ENCODE peak calls at places on chromosomes 4 and X, in nine cellular contexts. E is upper lobe of left lung, B is ovary, V is H1, O is SK-N-SH, F is K562, U is suprapubic skin, M is stomach, P is sigmoid colon. X is an unnamed sample. For H3K27me3, the result is how much of the 10 kb centered on the place peaks cover.

GRCh38 chr4:32748498-32748897 is 2028.3 kb downstream of the PCDH7 start:
- DNase-seq in E (no peak), B (no peak), V (no peak), O (no peak), F (no peak), U (no peak), M (no peak), P (no peak), X (no peak)

GRCh38 chrX:24017674-24018073 is 9.3 kb downstream of the KLHL15 start:
- DNase-seq in E (no peak), B (no peak), V (no peak), O (no peak), F (no peak), U (no peak), M (no peak), P (no peak), X (no peak)

GRCh38 chrX:85244411-85245210 is 820 bp downstream of the ZNF711 start:
- DNase-seq in E (peak), B (no peak), V (no peak), O (peak), F (peak), U (no peak), M (no peak), P (no peak), X (no peak)

GRCh38 chrX:103730147-103730546 is 19.4 kb downstream of the TMEM31 start:
- DNase-seq in E (no peak), B (no peak), V (no peak), O (no peak), F (no peak), U (no peak), M (no peak), P (no peak), X (no peak)

GRCh38 chr4:146179784-146180405 is 4.4 kb downstream of the LSM6 start:
- DNase-seq in E (no peak), B (no peak), V (no peak), O (no peak), F (no peak), U (no peak), M (no peak), P (no peak), X (no peak)

GRCh38 chr4:1603413-1604135 is 80.5 kb downstream of the FAM53A start:
- DNase-seq in E (peak), B (no peak), V (no peak), O (no peak), F (no peak), U (peak), M (no peak), P (peak), X (no peak)

GRCh38 chr4:2083826-2084160 is 24.7 kb downstream of the NAT8L start:
- DNase-seq in E (no peak), B (no peak), V (no peak), O (no peak), F (no peak), U (peak), M (peak), P (peak), X (no peak)

GRCh38 chrX:66076801-66077200 is 36.9 kb upstream of the VSIG4 start:
- DNase-seq in E (no peak), B (no peak), V (no peak), O (no peak), F (no peak), U (no peak), M (no peak), P (no peak), X (no peak)

GRCh38 chr4:89344571-89344970 is 37.0 kb upstream of the GPRIN3 start:
- DNase-seq in E (no peak), B (no peak), V (no peak), O (no peak), F (no peak), U (no peak), M (no peak), P (no peak), X (no peak)

GRCh38 chrX:119502727-119503483 is 34.7 kb downstream of the SLC25A5 start:
- DNase-seq in E (no peak), B (no peak), V (no peak), O (no peak), F (no peak), U (peak), M (peak), P (peak), X (no peak)

GRCh38 chrX:46168254-46168653 is 377.0 kb downstream of the ZNF674 start:
- DNase-seq in E (no peak), B (no peak), V (no peak), O (no peak), F (no peak), U (no peak), M (no peak), P (no peak), X (no peak)

GRCh38 chr4:86359944-86360478 is at the start of gene MAPK10:
- DNase-seq in E (no peak), B (peak), V (peak), O (peak), F (peak), U (peak), M (peak), P (peak), X (no peak)

GRCh38 chrX:31181377-31182038 is 109.7 kb upstream of the FTHL17 start:
- DNase-seq in E (no peak), B (no peak), V (no peak), O (no peak), F (no peak), U (no peak), M (no peak), P (no peak), X (no peak)

GRCh38 chr4:132227349-132228165 is 921.5 kb upstream of the PCDH10 start:
- DNase-seq in E (no peak), B (no peak), V (peak), O (peak), F (peak), U (no peak), M (no peak), P (no peak), X (no peak)

GRCh38 chr4:35835893-35836292 is 408.4 kb downstream of the ARAP2 start:
- DNase-seq in E (no peak), B (no peak), V (no peak), O (no peak), F (no peak), U (no peak), M (no peak), P (no peak), X (no peak)

GRCh38 chrX:41303013-41303412 is 30.9 kb upstream of the DDX3X start:
- DNase-seq in E (no peak), B (no peak), V (no peak), O (no peak), F (no peak), U (no peak), M (no peak), P (no peak), X (no peak)

GRCh38 chrX:48971325-48972213 is at the start of gene KCND1:
- DNase-seq in E (no peak), B (peak), V (peak), O (peak), F (no peak), U (peak), M (peak), P (peak), X (no peak)

GRCh38 chrX:40151211-40152172 is 53.7 kb upstream of the BCOR start:
- DNase-seq in E (peak), B (peak), V (no peak), O (no peak), F (peak), U (no peak), M (peak), P (no peak), X (no peak)

GRCh38 chr4:2101346-2102044 is 42.4 kb downstream of the NAT8L start:
- DNase-seq in E (no peak), B (no peak), V (no peak), O (no peak), F (no peak), U (no peak), M (no peak), P (no peak), X (no peak)

GRCh38 chr4:171334549-171334948 is 478.7 kb upstream of the GALNTL6 start:
- DNase-seq in E (no peak), B (no peak), V (no peak), O (no peak), F (no peak), U (no peak), M (no peak), P (no peak), X (no peak)

GRCh38 chr4:5658992-5659391 is 49.4 kb downstream of the EVC2 start:
- DNase-seq in E (no peak), B (no peak), V (no peak), O (no peak), F (no peak), U (no peak), M (no peak), P (no peak), X (no peak)

GRCh38 chr4:165085946-165086345 is 26.7 kb downstream of the TMEM192 start:
- DNase-seq in E (no peak), B (no peak), V (no peak), O (no peak), F (no peak), U (no peak), M (no peak), P (no peak), X (peak)

DNA sequence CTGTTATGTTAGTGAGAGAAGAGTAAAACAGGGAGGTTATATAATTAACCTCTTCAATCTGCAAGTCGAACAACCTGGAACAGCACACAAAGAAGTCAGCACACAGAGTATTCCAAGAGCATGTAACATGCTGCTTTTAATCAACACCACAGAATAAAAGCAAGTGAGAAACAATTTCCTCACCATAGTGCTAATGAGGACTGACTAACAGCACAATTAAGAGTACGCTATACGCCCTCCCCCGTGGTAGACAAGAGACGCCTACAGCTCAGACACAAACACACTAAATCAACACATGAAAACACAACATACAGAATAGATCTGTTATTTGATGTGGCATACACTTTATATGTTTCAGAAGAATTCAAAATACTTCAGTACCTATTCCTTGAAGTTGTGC is 103.0 kb downstream of the PPP3CA start:
- DNase-seq in E (no peak), B (no peak), V (no peak), O (no peak), F (no peak), U (no peak), M (no peak), P (no peak), X (no peak)
- TF ChIP-seq EP300 in E (no peak), B (no peak), V (no peak), O (no peak), F (no peak), U (no peak), M (no peak), P (no peak), X (no peak)

DNA sequence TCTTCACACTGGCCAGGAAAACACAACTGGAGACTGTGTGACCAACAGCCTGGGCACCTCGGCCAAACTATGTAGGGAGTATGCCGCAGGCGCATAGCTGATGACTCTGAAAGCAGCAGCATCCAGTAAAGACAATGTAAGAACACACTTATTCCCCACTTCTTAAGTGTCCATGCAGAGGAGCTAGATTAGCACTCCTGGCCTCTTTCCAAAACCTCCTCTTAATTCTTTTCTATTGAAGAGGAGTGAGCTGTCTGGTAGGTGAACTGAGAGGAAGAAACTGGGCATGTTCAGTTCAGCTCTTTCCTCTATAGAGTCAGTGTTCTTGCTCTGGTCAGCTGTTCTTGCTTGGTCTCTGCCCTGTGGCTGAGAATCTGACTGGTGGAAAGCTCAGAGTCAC is 21.1 kb downstream of the NMU start:
- DNase-seq in E (no peak), B (no peak), V (no peak), O (peak), F (peak), U (no peak), M (no peak), P (no peak), X (no peak)
- H3K27me3 ChIP-seq in E (under half), B (under half), V (under half), O (under half), F (under half), U (under half), M (under half), P (under half), X (under half)

GRCh38 chr4:81221303-81222081 is 6.5 kb upstream of the PRKG2 start:
- DNase-seq in E (no peak), B (no peak), V (no peak), O (no peak), F (no peak), U (no peak), M (no peak), P (no peak), X (no peak)
- TF ChIP-seq EP300 in E (no peak), B (no peak), V (no peak), O (no peak), F (no peak), U (no peak), M (no peak), P (no peak), X (no peak)

GRCh38 chrX:124030520-124030919 is 69.0 kb downstream of the STAG2 start:
- DNase-seq in E (no peak), B (no peak), V (no peak), O (no peak), F (no peak), U (no peak), M (no peak), P (no peak), X (no peak)

GRCh38 chrX:124033821-124034220 is 72.3 kb downstream of the STAG2 start:
- DNase-seq in E (no peak), B (no peak), V (no peak), O (no peak), F (no peak), U (no peak), M (no peak), P (no peak), X (no peak)

GRCh38 chrX:124035657-124036056 is 74.2 kb downstream of the STAG2 start:
- DNase-seq in E (no peak), B (no peak), V (no peak), O (no peak), F (no peak), U (no peak), M (no peak), P (no peak), X (no peak)
- H3K27me3 ChIP-seq in E (under half), B (under half), V (under half), O (under half), F (under half), U (under half), M (under half), P (under half), X (under half)

GRCh38 chr4:27013012-27013411 is 152.4 kb downstream of the STIM2 start:
- DNase-seq in E (no peak), B (no peak), V (no peak), O (no peak), F (no peak), U (no peak), M (no peak), P (no peak), X (no peak)
- TF ChIP-seq EP300 in E (no peak), B (no peak), V (no peak), O (no peak), F (no peak), U (no peak), M (no peak), P (no peak), X (no peak)

GRCh38 chr4:139115226-139115625 is 61.8 kb downstream of the ELF2 start:
- DNase-seq in E (peak), B (no peak), V (no peak), O (no peak), F (no peak), U (no peak), M (no peak), P (no peak), X (no peak)

GRCh38 chr4:139123910-139124309 is 53.1 kb downstream of the ELF2 start:
- DNase-seq in E (no peak), B (no peak), V (no peak), O (no peak), F (no peak), U (no peak), M (no peak), P (no peak), X (no peak)

GRCh38 chr4:139112650-139113049 is 64.4 kb downstream of the ELF2 start:
- DNase-seq in E (no peak), B (no peak), V (no peak), O (no peak), F (no peak), U (no peak), M (no peak), P (no peak), X (no peak)

DNA sequence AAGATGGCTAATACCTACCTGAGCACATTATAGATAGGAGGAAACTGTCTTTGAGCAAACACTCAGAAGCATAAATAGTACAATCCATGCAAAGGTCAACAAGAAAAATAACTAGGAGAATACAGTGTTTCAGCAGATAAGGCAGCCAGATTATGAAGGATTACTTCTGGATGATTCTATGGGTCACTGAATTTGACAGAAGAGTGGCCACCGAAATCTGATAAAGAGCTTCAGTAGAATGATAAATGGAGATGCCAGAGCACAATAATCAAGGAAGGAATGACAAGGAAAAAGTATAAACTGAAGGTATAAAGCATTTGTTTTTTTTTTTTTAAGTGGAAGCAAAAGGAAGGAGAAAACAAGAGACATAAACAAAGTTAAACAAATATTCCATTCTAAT is 58.7 kb downstream of the ELF2 start:
- DNase-seq in E (no peak), B (no peak), V (no peak), O (no peak), F (no peak), U (no peak), M (no peak), P (no peak), X (no peak)
- H3K27me3 ChIP-seq in E (under half), B (under half), V (under half), O (under half), F (under half), U (under half), M (under half), P (under half), X (under half)

GRCh38 chrX:88146577-88146976 is 600.4 kb upstream of the CPXCR1 start:
- DNase-seq in E (no peak), B (no peak), V (no peak), O (no peak), F (no peak), U (no peak), M (no peak), P (no peak), X (no peak)
- TF ChIP-seq EP300 in E (no peak), B (no peak), V (no peak), O (no peak), F (no peak), U (no peak), M (no peak), P (no peak), X (no peak)

DNA sequence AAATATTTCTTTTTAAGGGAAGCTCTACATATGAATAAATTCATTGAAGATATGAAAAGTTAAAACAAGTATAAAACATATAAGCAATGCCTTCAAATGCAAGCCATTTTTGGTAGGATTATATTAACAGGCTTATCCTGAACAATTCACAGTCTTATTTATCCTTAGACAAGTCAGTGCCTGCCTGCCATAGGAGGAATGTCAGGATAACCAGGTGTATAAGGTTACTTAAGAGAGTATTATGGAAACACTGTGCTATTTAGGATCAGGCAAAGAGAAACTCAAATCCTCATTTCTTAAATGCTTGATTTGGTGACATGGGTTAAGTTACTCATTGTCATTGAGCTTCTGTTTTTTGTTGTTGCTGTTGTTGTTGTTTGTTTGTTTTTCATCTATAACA is 2029.9 kb upstream of the AGA start:
- DNase-seq in E (no peak), B (no peak), V (no peak), O (no peak), F (no peak), U (no peak), M (no peak), P (no peak), X (no peak)
- H3K27me3 ChIP-seq in E (under half), B (under half), V (under half), O (under half), F (under half), U (under half), M (under half), P (under half), X (under half)

DNA sequence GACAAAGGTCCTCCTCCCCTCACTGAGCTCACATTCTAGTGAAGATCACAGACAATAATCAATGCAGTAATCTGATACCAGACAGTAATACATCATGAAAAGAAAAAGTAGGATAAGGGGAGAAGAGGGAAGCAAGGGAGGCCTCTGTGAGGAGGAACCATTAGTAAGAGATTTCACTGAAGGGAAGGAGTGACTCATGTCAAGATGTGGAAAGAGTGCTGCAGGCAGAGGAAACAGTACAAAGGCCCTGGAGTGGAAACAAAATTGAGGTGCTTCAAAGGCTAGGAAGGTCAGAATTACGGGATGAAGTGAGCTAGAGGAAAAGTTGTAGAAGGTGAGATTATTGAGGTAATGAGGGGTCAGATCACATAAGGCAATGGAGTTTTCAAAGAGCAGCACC is 38.1 kb downstream of the LAMTOR3 start:
- DNase-seq in E (no peak), B (no peak), V (no peak), O (no peak), F (peak), U (no peak), M (no peak), P (no peak), X (no peak)
- TF ChIP-seq EP300 in E (no peak), B (no peak), V (no peak), O (no peak), F (no peak), U (no peak), M (no peak), P (no peak), X (no peak)